ENCODE peak calls at places on chromosomes 16 and 17, in nine cellular contexts. Q is heart right ventricle; M is ascending aorta; K is activated CD8-positive, alpha-beta T cell treated with anti-CD3 and anti-CD28 coated beads for 36 hours; U is astrocyte; E is PC-9; L is AG09319; I is AG04449; F is neural crest cell. O is an unnamed sample.

GRCh38 chr16:2284001-2284770 is 16.3 kb upstream of the RNPS1 start:
- DNase-seq in Q (no peak), M (no peak), K (no peak), U (no peak), E (no peak), L (no peak), I (no peak), F (no peak), O (no peak)

GRCh38 chr17:73311428-73311780 is 397 bp downstream of the CDC42EP4 start:
- DNase-seq in Q (peak), M (no peak), K (no peak), U (no peak), E (no peak), L (no peak), I (no peak), F (no peak), O (no peak)

GRCh38 chr17:43360376-43360738 is 38.4 kb upstream of the ARL4D start:
- DNase-seq in Q (peak), M (no peak), K (peak), U (peak), E (no peak), L (peak), I (no peak), F (no peak), O (peak)

GRCh38 chr16:54512461-54512860 is 225.9 kb upstream of the IRX3 start:
- DNase-seq in Q (no peak), M (no peak), K (no peak), U (no peak), E (no peak), L (no peak), I (no peak), F (no peak), O (no peak)

GRCh38 chr17:50863221-50863843 is 2.8 kb downstream of the TOB1 start:
- DNase-seq in Q (no peak), M (no peak), K (peak), U (no peak), E (no peak), L (no peak), I (no peak), F (peak), O (no peak)

GRCh38 chr17:43790311-43790940 is 10.2 kb downstream of the CFAP97D1 start:
- DNase-seq in Q (no peak), M (no peak), K (no peak), U (no peak), E (no peak), L (no peak), I (no peak), F (no peak), O (no peak)

GRCh38 chr17:1989135-1989534 is 36.0 kb downstream of the RTN4RL1 start:
- DNase-seq in Q (no peak), M (no peak), K (no peak), U (peak), E (peak), L (peak), I (peak), F (no peak), O (peak)

GRCh38 chr16:64132190-64132589 is 989.7 kb downstream of the CDH11 start:
- DNase-seq in Q (no peak), M (no peak), K (no peak), U (no peak), E (no peak), L (no peak), I (no peak), F (no peak), O (no peak)

GRCh38 chr17:45345554-45346254 is 28.9 kb upstream of the MAP3K14 start:
- DNase-seq in Q (peak), M (no peak), K (no peak), U (peak), E (no peak), L (peak), I (peak), F (no peak), O (peak)

GRCh38 chr16:53369921-53370320 is 64.3 kb upstream of the RBL2 start:
- DNase-seq in Q (no peak), M (no peak), K (no peak), U (no peak), E (no peak), L (no peak), I (peak), F (no peak), O (peak)

GRCh38 chr17:28086519-28086918 is 44.0 kb downstream of the NLK start:
- DNase-seq in Q (no peak), M (no peak), K (no peak), U (peak), E (no peak), L (no peak), I (no peak), F (no peak), O (no peak)

GRCh38 chr17:3886776-3887175 is 6.1 kb downstream of the CAMKK1 start:
- DNase-seq in Q (peak), M (no peak), K (peak), U (no peak), E (no peak), L (no peak), I (no peak), F (no peak), O (no peak)

GRCh38 chr17:9330140-9330902 is 245.3 kb downstream of the STX8 start:
- DNase-seq in Q (no peak), M (no peak), K (no peak), U (no peak), E (no peak), L (no peak), I (no peak), F (peak), O (no peak)

GRCh38 chr17:65092262-65092661 is 35.7 kb upstream of the GNA13 start:
- DNase-seq in Q (no peak), M (no peak), K (no peak), U (no peak), E (no peak), L (peak), I (no peak), F (no peak), O (no peak)

GRCh38 chr16:79638386-79639106 is 38.0 kb upstream of the MAF start:
- DNase-seq in Q (no peak), M (no peak), K (no peak), U (no peak), E (no peak), L (no peak), I (no peak), F (no peak), O (no peak)

GRCh38 chr16:53878216-53878615 is 174.3 kb downstream of the FTO start:
- DNase-seq in Q (no peak), M (no peak), K (no peak), U (no peak), E (no peak), L (no peak), I (no peak), F (no peak), O (no peak)

GRCh38 chr16:50526249-50526648 is 21.9 kb upstream of the NKD1 start:
- DNase-seq in Q (no peak), M (no peak), K (no peak), U (no peak), E (no peak), L (no peak), I (no peak), F (no peak), O (no peak)

GRCh38 chr16:82633964-82634600 is 7.3 kb downstream of the CDH13 start:
- DNase-seq in Q (no peak), M (no peak), K (no peak), U (peak), E (no peak), L (no peak), I (no peak), F (peak), O (no peak)

GRCh38 chr17:68417317-68417716 is 40.0 kb downstream of the WIPI1 start:
- DNase-seq in Q (no peak), M (no peak), K (no peak), U (no peak), E (no peak), L (no peak), I (no peak), F (no peak), O (no peak)

GRCh38 chr17:75688209-75688771 is 21.2 kb downstream of the SAP30BP start:
- DNase-seq in Q (no peak), M (no peak), K (peak), U (peak), E (peak), L (no peak), I (no peak), F (no peak), O (no peak)

GRCh38 chr16:50735629-50736122 is 6.2 kb upstream of the CYLD start:
- DNase-seq in Q (no peak), M (no peak), K (peak), U (no peak), E (no peak), L (no peak), I (no peak), F (no peak), O (no peak)

GRCh38 chr17:8556074-8556473 is 74.5 kb downstream of the MYH10 start:
- DNase-seq in Q (no peak), M (no peak), K (no peak), U (peak), E (no peak), L (no peak), I (no peak), F (no peak), O (no peak)

GRCh38 chr17:50169121-50169764 is 3.4 kb downstream of the SGCA start:
- DNase-seq in Q (peak), M (no peak), K (peak), U (no peak), E (peak), L (no peak), I (no peak), F (peak), O (no peak)

GRCh38 chr17:48014603-48015037 is 23.0 kb downstream of the COPZ2 start:
- DNase-seq in Q (no peak), M (no peak), K (no peak), U (no peak), E (no peak), L (no peak), I (no peak), F (peak), O (no peak)

GRCh38 chr17:48010193-48010592 is 27.4 kb downstream of the COPZ2 start:
- DNase-seq in Q (no peak), M (no peak), K (no peak), U (no peak), E (no peak), L (no peak), I (no peak), F (no peak), O (no peak)

GRCh38 chr17:48011405-48012150 is 26.0 kb downstream of the COPZ2 start:
- DNase-seq in Q (no peak), M (no peak), K (peak), U (peak), E (peak), L (no peak), I (no peak), F (no peak), O (no peak)

GRCh38 chr17:48013876-48014602 is 23.6 kb downstream of the COPZ2 start:
- DNase-seq in Q (no peak), M (no peak), K (no peak), U (no peak), E (no peak), L (no peak), I (no peak), F (peak), O (no peak)

GRCh38 chr17:48012151-48012520 is 25.5 kb downstream of the COPZ2 start:
- DNase-seq in Q (no peak), M (no peak), K (peak), U (no peak), E (no peak), L (no peak), I (no peak), F (peak), O (no peak)
- TF ChIP-seq CTCF in Q (no peak), M (no peak), K (no peak), U (no peak), E (no peak), L (no peak), I (no peak), F (no peak), O (no peak)

DNA sequence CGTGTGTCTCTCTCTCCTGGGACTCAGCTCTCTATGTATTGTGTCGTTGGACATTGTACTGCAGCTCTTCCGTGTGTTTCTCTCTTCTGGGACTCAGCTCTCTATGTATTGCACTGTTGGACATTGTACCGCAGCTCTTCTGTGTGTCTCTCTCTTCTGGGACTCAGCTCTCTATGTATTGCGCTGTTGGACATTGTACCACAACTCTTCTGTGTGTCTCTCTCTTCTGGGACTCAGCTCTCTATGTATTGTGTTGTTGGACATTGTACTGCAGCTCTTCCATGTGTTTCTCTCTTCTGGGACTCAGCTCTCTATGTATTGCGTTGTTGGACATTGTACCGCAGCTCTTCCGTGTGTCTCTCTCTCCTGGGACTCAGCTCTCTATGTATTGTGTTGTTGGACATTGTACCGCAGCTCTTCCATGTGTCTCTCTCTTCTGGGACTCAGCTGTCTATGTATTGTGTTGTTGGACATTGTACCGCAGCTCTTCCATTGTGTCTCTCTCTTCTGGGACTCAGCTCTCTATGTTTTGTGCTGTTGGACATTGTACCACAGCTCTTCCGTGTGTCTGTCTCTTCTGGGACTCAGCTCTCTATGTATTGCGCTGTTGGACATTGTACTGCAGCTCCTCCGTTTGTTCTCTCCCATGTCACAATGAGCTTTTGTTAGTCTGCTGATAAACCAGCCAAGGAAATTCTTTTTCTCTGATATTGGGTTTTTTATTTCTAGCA is 84.8 kb downstream of the RPTOR start:
- DNase-seq in Q (no peak), M (no peak), K (no peak), U (no peak), E (no peak), L (no peak), I (no peak), F (no peak), O (no peak)
- TF ChIP-seq CTCF in Q (no peak), M (no peak), K (no peak), U (no peak), E (no peak), L (no peak), I (no peak), F (no peak), O (no peak)

DNA sequence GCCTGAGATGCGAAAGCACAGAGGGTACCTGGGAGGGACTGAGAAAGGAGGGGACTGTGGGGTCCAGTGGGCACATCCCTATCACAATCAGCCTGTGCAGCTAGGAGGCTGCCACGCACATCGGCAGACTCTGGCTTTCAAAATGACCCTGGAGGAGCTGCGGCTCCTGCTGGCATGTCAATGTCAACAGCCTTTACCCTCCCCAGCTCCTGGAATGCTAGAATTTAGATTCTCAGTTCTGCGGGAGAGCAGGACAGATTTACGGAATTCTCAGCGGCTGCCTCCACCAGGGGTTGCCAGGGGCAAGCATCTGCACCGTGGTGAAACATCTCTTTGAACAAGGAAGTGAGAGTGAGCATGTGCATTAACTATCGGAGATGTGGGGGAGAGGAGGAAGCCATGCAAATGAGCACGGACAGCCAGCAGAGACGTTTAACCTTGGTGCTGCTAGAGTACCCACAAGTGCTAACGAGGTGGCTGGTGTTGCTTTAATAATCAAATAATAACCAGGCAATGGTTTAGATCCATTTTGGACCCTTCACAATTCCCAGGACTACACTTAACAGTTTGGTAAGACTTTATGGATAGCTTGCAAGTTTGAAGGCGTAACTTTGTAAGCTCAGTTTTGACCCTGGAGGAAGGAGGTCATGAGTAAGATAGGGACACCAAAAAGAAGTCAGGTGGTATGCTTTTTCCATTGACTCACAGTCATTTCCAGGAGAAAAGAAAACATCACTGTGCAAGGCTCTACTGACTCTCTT is 54.1 kb downstream of the XYLT1 start:
- DNase-seq in Q (no peak), M (peak), K (peak), U (peak), E (no peak), L (no peak), I (no peak), F (peak), O (no peak)
- TF ChIP-seq CTCF in Q (no peak), M (peak), K (peak), U (no peak), E (no peak), L (no peak), I (no peak), F (peak), O (peak)

GRCh38 chr16:589658-590159 is at the start of gene RAB40C:
- DNase-seq in Q (peak), M (peak), K (peak), U (peak), E (peak), L (peak), I (peak), F (peak), O (peak)
- TF ChIP-seq CTCF in Q (peak), M (no peak), K (no peak), U (no peak), E (no peak), L (peak), I (peak), F (peak), O (peak)

GRCh38 chr16:67349172-67349571 is 22.6 kb downstream of the LRRC36 start:
- DNase-seq in Q (no peak), M (no peak), K (no peak), U (peak), E (no peak), L (no peak), I (no peak), F (no peak), O (no peak)
- TF ChIP-seq CTCF in Q (peak), M (no peak), K (peak), U (peak), E (peak), L (peak), I (no peak), F (peak), O (peak)

GRCh38 chr16:67561824-67562525 is 351 bp upstream of the CTCF start:
- DNase-seq in Q (peak), M (peak), K (peak), U (peak), E (peak), L (peak), I (no peak), F (peak), O (peak)

GRCh38 chr16:67561501-67561823 is 864 bp upstream of the CTCF start:
- DNase-seq in Q (no peak), M (no peak), K (no peak), U (no peak), E (no peak), L (no peak), I (no peak), F (no peak), O (no peak)

GRCh38 chr16:67562526-67562917 is at the start of gene CTCF:
- DNase-seq in Q (peak), M (no peak), K (peak), U (peak), E (peak), L (peak), I (no peak), F (no peak), O (no peak)

GRCh38 chr16:67563708-67564468 is 1.6 kb downstream of the CTCF start:
- DNase-seq in Q (peak), M (peak), K (peak), U (peak), E (peak), L (peak), I (no peak), F (no peak), O (peak)

DNA sequence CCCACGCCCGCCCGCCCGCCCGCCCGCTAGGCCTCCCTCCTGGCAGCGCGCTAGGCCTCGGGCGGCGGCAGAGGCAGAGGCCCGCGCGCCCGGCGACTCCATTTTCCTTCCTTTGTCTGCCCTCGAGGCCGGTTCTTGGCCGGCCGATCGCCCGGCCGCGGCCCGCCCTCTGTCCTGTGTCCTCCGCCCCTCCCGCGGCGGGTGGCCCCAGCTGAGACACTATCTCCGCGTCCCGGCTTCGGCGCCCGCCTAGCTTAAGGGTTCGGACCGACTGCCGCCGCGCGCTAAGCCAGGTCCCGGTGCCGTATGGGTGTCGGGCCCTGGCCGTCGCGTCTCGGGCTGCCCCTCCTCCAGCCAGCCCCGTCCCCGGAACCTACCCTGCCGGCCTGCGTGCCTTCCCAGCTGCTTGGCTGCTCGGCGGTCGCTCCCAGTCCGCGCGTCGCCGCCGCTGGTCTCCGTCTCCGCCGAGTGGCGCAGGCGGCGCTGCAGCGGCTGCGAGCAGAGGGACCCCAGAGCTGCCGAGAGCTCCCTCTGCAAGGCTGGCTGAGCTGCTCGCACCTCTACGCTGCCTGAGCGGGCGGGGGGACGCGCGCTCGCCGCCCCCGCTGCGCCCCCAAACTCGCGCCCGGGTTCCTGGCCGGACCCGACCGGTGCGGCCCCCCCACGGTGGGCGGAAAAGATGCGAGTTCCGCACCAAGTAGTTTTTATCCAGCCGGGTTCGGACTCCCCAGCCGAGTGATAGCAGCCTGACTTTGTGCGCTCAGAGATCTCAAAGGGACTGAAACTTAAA is 787 bp downstream of the CTCF start:
- DNase-seq in Q (peak), M (no peak), K (peak), U (peak), E (peak), L (no peak), I (no peak), F (peak), O (no peak)
- TF ChIP-seq CTCF in Q (peak), M (no peak), K (peak), U (no peak), E (no peak), L (no peak), I (peak), F (no peak), O (no peak)

DNA sequence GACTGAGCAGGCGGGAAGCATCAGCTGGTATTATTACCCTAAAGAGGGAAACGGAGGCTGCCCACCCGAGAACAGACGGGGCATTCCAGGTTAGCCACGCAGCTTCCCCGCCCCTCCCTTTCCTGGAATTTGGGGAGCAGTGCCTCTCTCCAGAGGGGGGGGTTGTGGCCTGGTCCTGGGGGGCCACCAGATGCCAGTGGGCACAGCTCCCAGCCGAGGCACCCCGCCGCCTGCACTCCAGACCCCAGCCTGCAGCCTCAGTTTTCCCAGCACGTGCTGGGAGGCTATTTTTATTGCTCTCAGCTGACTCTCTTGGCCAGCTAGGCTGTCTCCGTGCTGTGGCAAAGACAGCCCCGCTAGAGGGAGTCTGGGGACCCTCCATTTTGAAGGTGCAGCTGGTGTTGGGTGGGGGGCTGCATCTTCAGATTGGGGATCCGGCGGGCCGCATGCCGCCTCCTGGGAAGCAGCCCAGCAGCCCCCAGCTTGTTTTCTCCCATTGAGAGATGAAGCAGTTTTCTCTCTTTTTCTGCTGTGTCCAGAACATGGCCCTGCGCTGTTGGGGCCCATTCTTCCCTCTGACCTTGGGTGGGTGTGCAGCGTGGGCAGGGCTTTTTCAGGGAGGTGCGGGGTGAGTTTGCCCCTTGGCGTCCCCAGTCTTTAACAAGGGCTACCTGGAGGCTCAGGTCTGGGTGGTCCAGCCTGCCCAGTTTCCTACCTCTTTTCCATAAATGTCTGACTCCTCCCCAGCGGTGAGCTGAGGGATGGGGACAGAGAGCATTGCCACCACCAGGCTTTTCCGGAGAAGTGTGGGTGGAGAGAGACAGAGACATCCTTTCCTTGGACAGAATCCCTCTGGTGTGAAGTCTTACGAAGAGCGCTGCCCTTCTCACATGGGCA is 62.5 kb upstream of the GSE1 start:
- DNase-seq in Q (no peak), M (no peak), K (no peak), U (no peak), E (no peak), L (no peak), I (no peak), F (no peak), O (no peak)
- TF ChIP-seq CTCF in Q (peak), M (no peak), K (no peak), U (no peak), E (no peak), L (no peak), I (peak), F (no peak), O (peak)